ENCODE peak calls at places on chromosome 12, in four cellular contexts. F, W, D and Y are unnamed samples.

GRCh38 chr12:71469235-71469873 is 29.8 kb downstream of the LGR5 start:
- DNase-seq in F (no peak), W (peak; percentile 70), D (no peak), Y (peak; percentile 73)

GRCh38 chr12:27966870-27967269 is 5.7 kb downstream of the PTHLH start:
- DNase-seq in F (no peak), W (no peak), D (no peak), Y (peak; percentile 55)

GRCh38 chr12:2057041-2057792 is 4.4 kb downstream of the CACNA1C start:
- DNase-seq in F (no peak), W (peak; percentile 82), D (peak; percentile 60), Y (peak; percentile 65)

GRCh38 chr12:111597731-111598636 is 1.1 kb downstream of the ATXN2 start:
- DNase-seq in F (peak; percentile 13), W (peak; percentile 63), D (peak; percentile 60), Y (no peak)

GRCh38 chr12:40565029-40565633 is 127.1 kb upstream of the CNTN1 start:
- DNase-seq in F (no peak), W (no peak), D (no peak), Y (no peak)

GRCh38 chr12:66242261-66242760 is 53.3 kb downstream of the IRAK3 start:
- DNase-seq in F (no peak), W (no peak), D (no peak), Y (no peak)

GRCh38 chr12:124441443-124442190 is 125.8 kb downstream of the NCOR2 start:
- DNase-seq in F (no peak), W (no peak), D (no peak), Y (peak; percentile 49)

GRCh38 chr12:51953011-51953568 is 1.6 kb downstream of the ACVR1B start:
- DNase-seq in F (no peak), W (peak; percentile 27), D (no peak), Y (no peak)

GRCh38 chr12:74770552-74770951 is 232.9 kb downstream of the ATXN7L3B start:
- DNase-seq in F (no peak), W (no peak), D (no peak), Y (no peak)

GRCh38 chr12:95205685-95206084 is 11.6 kb downstream of the FGD6 start:
- DNase-seq in F (no peak), W (no peak), D (no peak), Y (no peak)

GRCh38 chr12:52041695-52042123 is 9.5 kb upstream of the NR4A1 start:
- DNase-seq in F (no peak), W (peak; percentile 66), D (peak; percentile 58), Y (no peak)

GRCh38 chr12:131980263-131980662 is 30.5 kb downstream of the EP400 start:
- DNase-seq in F (no peak), W (no peak), D (no peak), Y (no peak)

GRCh38 chr12:20004951-20005350 is 363.4 kb upstream of the PDE3A start:
- DNase-seq in F (no peak), W (no peak), D (no peak), Y (no peak)

GRCh38 chr12:53538209-53538689 is 31.0 kb upstream of the NPFF start:
- DNase-seq in F (no peak), W (no peak), D (no peak), Y (no peak)

GRCh38 chr12:12681061-12681765 is 14.8 kb downstream of the GPR19 start:
- DNase-seq in F (no peak), W (no peak), D (no peak), Y (no peak)

GRCh38 chr12:74286254-74286653 is 251.4 kb upstream of the ATXN7L3B start:
- DNase-seq in F (no peak), W (no peak), D (no peak), Y (no peak)

GRCh38 chr12:123937707-123938600 is 34.7 kb downstream of the CCDC92 start:
- DNase-seq in F (peak; percentile 46), W (no peak), D (no peak), Y (no peak)

GRCh38 chr12:93090768-93091172 is 161.7 kb upstream of the EEA1 start:
- DNase-seq in F (no peak), W (no peak), D (no peak), Y (no peak)

GRCh38 chr12:6333566-6333965 is 8.3 kb downstream of the TNFRSF1A start:
- DNase-seq in F (no peak), W (no peak), D (no peak), Y (peak; percentile 63)

GRCh38 chr12:56129210-56129691 is 1.2 kb downstream of the ESYT1 start:
- DNase-seq in F (peak; percentile 67), W (peak; percentile 78), D (peak; percentile 70), Y (no peak)

GRCh38 chr12:25590021-25590721 is 37.1 kb upstream of the LMNTD1 start:
- DNase-seq in F (peak; percentile 9), W (no peak), D (no peak), Y (no peak)

GRCh38 chr12:64931981-64932380 is 107.5 kb downstream of the TBC1D30 start:
- DNase-seq in F (no peak), W (no peak), D (no peak), Y (no peak)

GRCh38 chr12:97837401-97837800 is 374.8 kb downstream of the RMST start:
- DNase-seq in F (no peak), W (no peak), D (no peak), Y (peak; percentile 17)

GRCh38 chr12:123064885-123065619 is 84.6 kb downstream of the ARL6IP4 start:
- DNase-seq in F (no peak), W (no peak), D (no peak), Y (no peak)